ENCODE peak calls at places on chromosomes 13 and 19, in eight cellular contexts. N is GM12891, J is HAP-1, Y is nephron progenitor cell, B is caudate nucleus, H is germinal center, L is RPMI8226, K is Daoy. Q is an unnamed sample.

GRCh38 chr13:54373211-54373610 is 1344.6 kb downstream of the OLFM4 start:
- DNase-seq in J (peak; percentile 18), K (no peak), N (no peak), L (no peak), H (no peak), B (no peak), Y (no peak), Q (no peak)

GRCh38 chr13:48125794-48126228 is 30.9 kb upstream of the MED4 start:
- DNase-seq in Y (no peak), K (no peak), B (no peak), H (no peak), L (no peak), N (no peak), J (no peak), Q (no peak)

GRCh38 chr13:82654851-82655517 is 1227.3 kb downstream of the SLITRK1 start:
- DNase-seq in K (no peak), B (no peak), J (no peak), Y (no peak), N (no peak), L (no peak), H (no peak), Q (no peak)

GRCh38 chr19:42158926-42159325 is 26.7 kb upstream of the POU2F2 start:
- DNase-seq in K (no peak), B (no peak), J (no peak), L (no peak), H (no peak), N (no peak), Y (no peak), Q (no peak)

GRCh38 chr19:17576758-17577532 is 21.5 kb downstream of the COLGALT1 start:
- DNase-seq in Y (peak; percentile 97), J (peak; percentile 52), L (no peak), B (no peak), H (peak; percentile 27), N (peak; percentile 60), K (peak; percentile 43), Q (no peak)

GRCh38 chr13:46179576-46180368 is 2.2 kb downstream of the LCP1 start:
- DNase-seq in B (no peak), L (peak; percentile 62), K (no peak), H (peak; percentile 50), J (no peak), Y (no peak), N (no peak), Q (no peak)

GRCh38 chr19:46737761-46738171 is 8.1 kb upstream of the FKRP start:
- DNase-seq in Y (no peak), B (no peak), N (no peak), H (no peak), K (no peak), J (no peak), L (no peak), Q (no peak)

GRCh38 chr13:63864171-63864902 is 2448.7 kb upstream of the PCDH20 start:
- DNase-seq in B (no peak), Y (no peak), L (peak; percentile 5), K (no peak), J (no peak), H (no peak), N (no peak), Q (no peak)

GRCh38 chr13:108527849-108528248 is 101.6 kb upstream of the MYO16 start:
- DNase-seq in B (no peak), Y (no peak), N (no peak), H (no peak), K (no peak), L (no peak), J (no peak), Q (no peak)

GRCh38 chr13:100508996-100509395 is 79.6 kb downstream of the GGACT start:
- DNase-seq in Y (no peak), N (no peak), L (no peak), H (no peak), J (no peak), K (no peak), B (no peak), Q (no peak)

GRCh38 chr19:38209671-38210457 is 14.2 kb downstream of the DPF1 start:
- DNase-seq in L (peak; percentile 15), B (peak; percentile 64), K (peak; percentile 48), J (no peak), N (no peak), Y (peak; percentile 57), H (no peak), Q (no peak)

GRCh38 chr19:29687244-29687896 is 22.1 kb downstream of the PLEKHF1 start:
- DNase-seq in K (peak; percentile 92), Y (no peak), B (no peak), H (no peak), J (no peak), L (no peak), N (no peak), Q (peak; percentile 71)

GRCh38 chr13:26623125-26623524 is 65.6 kb downstream of the WASF3 start:
- DNase-seq in L (no peak), H (no peak), N (no peak), Y (no peak), J (no peak), B (no peak), K (no peak), Q (no peak)

GRCh38 chr19:53876651-53877224 is 5.3 kb upstream of the PRKCG start:
- DNase-seq in Y (no peak), H (no peak), J (no peak), L (no peak), K (no peak), N (no peak), B (no peak), Q (no peak)

GRCh38 chr13:110128546-110128945 is 178.4 kb downstream of the COL4A1 start:
- DNase-seq in L (no peak), J (no peak), N (no peak), B (no peak), Y (no peak), H (no peak), K (no peak), Q (peak; percentile 81)

GRCh38 chr19:13859361-13859880 is 17.5 kb upstream of the NANOS3 start:
- DNase-seq in K (peak; percentile 49), Y (no peak), J (no peak), L (no peak), N (no peak), B (no peak), H (no peak), Q (no peak)

GRCh38 chr13:42545842-42546241 is 28.1 kb upstream of the TNFSF11 start:
- DNase-seq in H (no peak), J (no peak), L (no peak), B (no peak), N (no peak), Y (no peak), K (no peak), Q (no peak)

GRCh38 chr19:48795855-48796142 is 15.0 kb downstream of the BCAT2 start:
- DNase-seq in H (no peak), L (no peak), B (no peak), J (no peak), Y (no peak), K (no peak), N (no peak), Q (no peak)

GRCh38 chr13:60230593-60230992 is 66.9 kb upstream of the DIAPH3 start:
- DNase-seq in N (no peak), L (no peak), B (no peak), Y (no peak), J (no peak), H (no peak), K (peak; percentile 3), Q (no peak)

GRCh38 chr19:3634496-3635045 is 8.0 kb upstream of the CACTIN start:
- DNase-seq in H (no peak), J (no peak), L (no peak), B (no peak), N (no peak), K (no peak), Y (no peak), Q (no peak)

GRCh38 chr19:3005345-3005744 is 23.7 kb downstream of the TLE2 start:
- DNase-seq in J (no peak), B (no peak), L (no peak), K (no peak), N (no peak), H (no peak), Y (no peak), Q (no peak)

GRCh38 chr13:84672616-84673015 is 790.3 kb upstream of the SLITRK1 start:
- DNase-seq in Y (no peak), H (no peak), K (no peak), J (no peak), N (no peak), B (no peak), L (no peak), Q (no peak)

GRCh38 chr13:94711561-94712286 is 621 bp downstream of the SOX21 start:
- DNase-seq in N (no peak), L (no peak), B (no peak), H (no peak), Y (no peak), K (peak; percentile 60), J (no peak), Q (no peak)

GRCh38 chr19:30670011-30670329 is 297.8 kb downstream of the ZNF536 start:
- DNase-seq in L (no peak), J (no peak), B (no peak), H (no peak), K (peak; percentile 80), Y (no peak), N (no peak), Q (no peak)

Q was measured in SJSA1.